ENCODE peak calls at places on chromosomes 2 and 18, in six cellular contexts. One of them, this sample, is unnamed.

GRCh38 chr2:242020196-242021004 is 150.9 kb downstream of the RTP5 start:
- DNase-seq in AG04450: no peak
- DNase-seq in foreskin fibroblast: peak
- DNase-seq in CD4-positive, alpha-beta T cell: no peak
- DNase-seq in transverse colon: peak
- DNase-seq in coronary artery: no peak
- DNase-seq in this sample: no peak

GRCh38 chr2:41853427-41854191 is 194.2 kb upstream of the PKDCC start:
- DNase-seq in AG04450: peak
- DNase-seq in foreskin fibroblast: peak
- DNase-seq in CD4-positive, alpha-beta T cell: no peak
- DNase-seq in transverse colon: peak
- DNase-seq in coronary artery: no peak
- DNase-seq in this sample: peak

GRCh38 chr2:16623046-16623445 is 42.6 kb downstream of the CYRIA start:
- DNase-seq in AG04450: peak
- DNase-seq in foreskin fibroblast: no peak
- DNase-seq in CD4-positive, alpha-beta T cell: no peak
- DNase-seq in transverse colon: no peak
- DNase-seq in coronary artery: no peak
- DNase-seq in this sample: no peak

GRCh38 chr2:12303181-12304030 is 413.3 kb upstream of the TRIB2 start:
- DNase-seq in AG04450: no peak
- DNase-seq in foreskin fibroblast: peak
- DNase-seq in CD4-positive, alpha-beta T cell: no peak
- DNase-seq in transverse colon: no peak
- DNase-seq in coronary artery: no peak
- DNase-seq in this sample: peak

GRCh38 chr2:59182249-59182648 is 941.1 kb upstream of the FANCL start:
- DNase-seq in AG04450: no peak
- DNase-seq in foreskin fibroblast: peak
- DNase-seq in CD4-positive, alpha-beta T cell: no peak
- DNase-seq in transverse colon: no peak
- DNase-seq in coronary artery: no peak
- DNase-seq in this sample: peak

GRCh38 chr2:74835831-74836674 is 2.1 kb downstream of the HK2 start:
- DNase-seq in AG04450: no peak
- DNase-seq in foreskin fibroblast: peak
- DNase-seq in CD4-positive, alpha-beta T cell: no peak
- DNase-seq in transverse colon: no peak
- DNase-seq in coronary artery: no peak
- DNase-seq in this sample: peak

GRCh38 chr18:80137976-80138375 is 28.9 kb downstream of the ADNP2 start:
- DNase-seq in AG04450: no peak
- DNase-seq in foreskin fibroblast: no peak
- DNase-seq in CD4-positive, alpha-beta T cell: no peak
- DNase-seq in transverse colon: no peak
- DNase-seq in coronary artery: no peak
- DNase-seq in this sample: no peak

GRCh38 chr2:110881908-110882307 is 149.5 kb downstream of the ACOXL start:
- DNase-seq in AG04450: no peak
- DNase-seq in foreskin fibroblast: no peak
- DNase-seq in CD4-positive, alpha-beta T cell: no peak
- DNase-seq in transverse colon: no peak
- DNase-seq in coronary artery: no peak
- DNase-seq in this sample: peak

GRCh38 chr18:58615150-58616132 is 13.4 kb downstream of the ALPK2 start:
- DNase-seq in AG04450: no peak
- DNase-seq in foreskin fibroblast: no peak
- DNase-seq in CD4-positive, alpha-beta T cell: peak
- DNase-seq in transverse colon: peak
- DNase-seq in coronary artery: no peak
- DNase-seq in this sample: peak

GRCh38 chr2:37800176-37800835 is 124.8 kb upstream of the RMDN2 start:
- DNase-seq in AG04450: no peak
- DNase-seq in foreskin fibroblast: no peak
- DNase-seq in CD4-positive, alpha-beta T cell: no peak
- DNase-seq in transverse colon: no peak
- DNase-seq in coronary artery: no peak
- DNase-seq in this sample: no peak

GRCh38 chr2:229350928-229351327 is 79.8 kb upstream of the PID1 start:
- DNase-seq in AG04450: no peak
- DNase-seq in foreskin fibroblast: no peak
- DNase-seq in CD4-positive, alpha-beta T cell: no peak
- DNase-seq in transverse colon: no peak
- DNase-seq in coronary artery: no peak
- DNase-seq in this sample: no peak
- TF ChIP-seq CTCF in AG04450: no peak
- TF ChIP-seq CTCF in foreskin fibroblast: no peak
- TF ChIP-seq CTCF in CD4-positive, alpha-beta T cell: no peak
- TF ChIP-seq CTCF in transverse colon: no peak
- TF ChIP-seq CTCF in coronary artery: no peak
- TF ChIP-seq CTCF in this sample: no peak

DNA sequence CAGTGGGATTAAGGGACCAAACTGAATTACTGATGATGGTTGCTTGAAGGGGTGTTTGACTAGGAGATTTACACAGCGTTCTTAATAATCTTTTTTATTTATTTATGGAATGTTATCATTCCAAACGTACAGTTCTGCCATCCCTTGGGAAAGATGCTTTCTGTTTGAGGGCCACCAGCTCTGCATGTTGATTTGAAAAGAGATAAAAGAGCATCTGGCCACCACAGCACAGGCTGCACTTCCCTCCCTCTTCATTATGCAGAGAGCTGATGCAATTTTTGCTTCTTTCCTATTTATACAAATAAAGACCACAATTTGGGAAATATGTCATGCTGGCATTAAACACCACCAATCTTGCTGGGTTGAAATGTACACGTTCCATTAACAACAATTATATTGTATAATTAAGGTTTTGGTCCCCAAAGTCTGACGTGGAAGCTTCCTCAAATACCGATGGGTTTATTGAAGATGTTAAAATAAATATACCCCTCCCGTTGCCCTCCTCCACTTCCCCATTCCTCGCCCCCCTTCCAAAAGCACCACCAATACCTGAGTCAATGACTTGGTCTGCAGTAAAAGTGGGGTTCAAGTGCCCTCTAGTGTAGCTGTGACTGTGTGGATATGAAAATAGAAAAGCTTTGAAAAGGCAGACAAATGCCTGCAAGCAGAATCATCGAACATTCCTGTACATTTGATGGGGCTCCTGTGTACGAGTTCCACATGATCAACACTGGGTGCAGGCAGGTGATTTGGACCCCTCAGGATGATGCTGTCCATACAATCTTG is 211.9 kb downstream of the HRH4 start:
- DNase-seq in AG04450: no peak
- DNase-seq in foreskin fibroblast: no peak
- DNase-seq in CD4-positive, alpha-beta T cell: no peak
- DNase-seq in transverse colon: no peak
- DNase-seq in coronary artery: no peak
- DNase-seq in this sample: no peak
- TF ChIP-seq CTCF in AG04450: peak
- TF ChIP-seq CTCF in foreskin fibroblast: peak
- TF ChIP-seq CTCF in CD4-positive, alpha-beta T cell: no peak
- TF ChIP-seq CTCF in transverse colon: no peak
- TF ChIP-seq CTCF in coronary artery: no peak
- TF ChIP-seq CTCF in this sample: no peak

GRCh38 chr2:27084297-27085061 is 2.1 kb upstream of the KHK start:
- DNase-seq in AG04450: no peak
- DNase-seq in foreskin fibroblast: no peak
- DNase-seq in CD4-positive, alpha-beta T cell: no peak
- DNase-seq in transverse colon: no peak
- DNase-seq in coronary artery: no peak
- DNase-seq in this sample: no peak

GRCh38 chr2:27081984-27082772 is 3.8 kb downstream of the EMILIN1 start:
- DNase-seq in AG04450: no peak
- DNase-seq in foreskin fibroblast: no peak
- DNase-seq in CD4-positive, alpha-beta T cell: no peak
- DNase-seq in transverse colon: no peak
- DNase-seq in coronary artery: no peak
- DNase-seq in this sample: no peak

GRCh38 chr2:27085062-27085669 is 1.4 kb upstream of the KHK start:
- DNase-seq in AG04450: no peak
- DNase-seq in foreskin fibroblast: no peak
- DNase-seq in CD4-positive, alpha-beta T cell: no peak
- DNase-seq in transverse colon: no peak
- DNase-seq in coronary artery: no peak
- DNase-seq in this sample: no peak

GRCh38 chr2:27083410-27084296 is 2.9 kb upstream of the KHK start:
- DNase-seq in AG04450: no peak
- DNase-seq in foreskin fibroblast: no peak
- DNase-seq in CD4-positive, alpha-beta T cell: no peak
- DNase-seq in transverse colon: no peak
- DNase-seq in coronary artery: no peak
- DNase-seq in this sample: no peak

GRCh38 chr2:27082773-27083409 is 3.7 kb upstream of the KHK start:
- DNase-seq in AG04450: no peak
- DNase-seq in foreskin fibroblast: no peak
- DNase-seq in CD4-positive, alpha-beta T cell: no peak
- DNase-seq in transverse colon: no peak
- DNase-seq in coronary artery: no peak
- DNase-seq in this sample: no peak
- TF ChIP-seq CTCF in AG04450: no peak
- TF ChIP-seq CTCF in foreskin fibroblast: no peak
- TF ChIP-seq CTCF in CD4-positive, alpha-beta T cell: no peak
- TF ChIP-seq CTCF in transverse colon: no peak
- TF ChIP-seq CTCF in coronary artery: no peak
- TF ChIP-seq CTCF in this sample: no peak

GRCh38 chr2:235045973-235046343 is 94.1 kb downstream of the SH3BP4 start:
- DNase-seq in AG04450: no peak
- DNase-seq in foreskin fibroblast: no peak
- DNase-seq in CD4-positive, alpha-beta T cell: no peak
- DNase-seq in transverse colon: no peak
- DNase-seq in coronary artery: peak
- DNase-seq in this sample: no peak

GRCh38 chr2:235047171-235048160 is 95.6 kb downstream of the SH3BP4 start:
- DNase-seq in AG04450: no peak
- DNase-seq in foreskin fibroblast: no peak
- DNase-seq in CD4-positive, alpha-beta T cell: no peak
- DNase-seq in transverse colon: no peak
- DNase-seq in coronary artery: no peak
- DNase-seq in this sample: no peak

GRCh38 chr2:235044501-235045271 is 92.9 kb downstream of the SH3BP4 start:
- DNase-seq in AG04450: no peak
- DNase-seq in foreskin fibroblast: no peak
- DNase-seq in CD4-positive, alpha-beta T cell: no peak
- DNase-seq in transverse colon: no peak
- DNase-seq in coronary artery: peak
- DNase-seq in this sample: no peak

GRCh38 chr2:235045336-235045972 is 93.6 kb downstream of the SH3BP4 start:
- DNase-seq in AG04450: no peak
- DNase-seq in foreskin fibroblast: no peak
- DNase-seq in CD4-positive, alpha-beta T cell: no peak
- DNase-seq in transverse colon: no peak
- DNase-seq in coronary artery: no peak
- DNase-seq in this sample: peak

GRCh38 chr2:235046561-235046960 is 94.7 kb downstream of the SH3BP4 start:
- DNase-seq in AG04450: no peak
- DNase-seq in foreskin fibroblast: no peak
- DNase-seq in CD4-positive, alpha-beta T cell: no peak
- DNase-seq in transverse colon: no peak
- DNase-seq in coronary artery: no peak
- DNase-seq in this sample: no peak
- TF ChIP-seq CTCF in AG04450: no peak
- TF ChIP-seq CTCF in foreskin fibroblast: no peak
- TF ChIP-seq CTCF in CD4-positive, alpha-beta T cell: no peak
- TF ChIP-seq CTCF in transverse colon: no peak
- TF ChIP-seq CTCF in coronary artery: no peak
- TF ChIP-seq CTCF in this sample: no peak

GRCh38 chr2:195307751-195308150 is 349.3 kb upstream of the SLC39A10 start:
- DNase-seq in AG04450: no peak
- DNase-seq in foreskin fibroblast: no peak
- DNase-seq in CD4-positive, alpha-beta T cell: no peak
- DNase-seq in transverse colon: no peak
- DNase-seq in coronary artery: no peak
- DNase-seq in this sample: no peak

GRCh38 chr2:195308163-195308562 is 348.9 kb upstream of the SLC39A10 start:
- DNase-seq in AG04450: no peak
- DNase-seq in foreskin fibroblast: no peak
- DNase-seq in CD4-positive, alpha-beta T cell: no peak
- DNase-seq in transverse colon: no peak
- DNase-seq in coronary artery: no peak
- DNase-seq in this sample: no peak

GRCh38 chr2:195304310-195304709 is 352.7 kb upstream of the SLC39A10 start:
- DNase-seq in AG04450: no peak
- DNase-seq in foreskin fibroblast: no peak
- DNase-seq in CD4-positive, alpha-beta T cell: no peak
- DNase-seq in transverse colon: no peak
- DNase-seq in coronary artery: no peak
- DNase-seq in this sample: peak
- TF ChIP-seq CTCF in AG04450: peak
- TF ChIP-seq CTCF in foreskin fibroblast: no peak
- TF ChIP-seq CTCF in CD4-positive, alpha-beta T cell: no peak
- TF ChIP-seq CTCF in transverse colon: no peak
- TF ChIP-seq CTCF in coronary artery: no peak
- TF ChIP-seq CTCF in this sample: peak

GRCh38 chr2:207243601-207244000 is 77.9 kb upstream of the KLF7 start:
- DNase-seq in AG04450: no peak
- DNase-seq in foreskin fibroblast: no peak
- DNase-seq in CD4-positive, alpha-beta T cell: no peak
- DNase-seq in transverse colon: no peak
- DNase-seq in coronary artery: no peak
- DNase-seq in this sample: no peak
- TF ChIP-seq CTCF in AG04450: no peak
- TF ChIP-seq CTCF in foreskin fibroblast: no peak
- TF ChIP-seq CTCF in CD4-positive, alpha-beta T cell: no peak
- TF ChIP-seq CTCF in transverse colon: no peak
- TF ChIP-seq CTCF in coronary artery: no peak
- TF ChIP-seq CTCF in this sample: no peak

GRCh38 chr2:127106998-127107621 is at the start of gene BIN1:
- DNase-seq in AG04450: peak
- DNase-seq in foreskin fibroblast: peak
- DNase-seq in CD4-positive, alpha-beta T cell: peak
- DNase-seq in transverse colon: peak
- DNase-seq in coronary artery: peak
- DNase-seq in this sample: peak

GRCh38 chr2:127106457-127106997 is 427 bp downstream of the BIN1 start:
- DNase-seq in AG04450: no peak
- DNase-seq in foreskin fibroblast: no peak
- DNase-seq in CD4-positive, alpha-beta T cell: no peak
- DNase-seq in transverse colon: no peak
- DNase-seq in coronary artery: peak
- DNase-seq in this sample: no peak

GRCh38 chr2:127105656-127106456 is 1.1 kb downstream of the BIN1 start:
- DNase-seq in AG04450: no peak
- DNase-seq in foreskin fibroblast: peak
- DNase-seq in CD4-positive, alpha-beta T cell: no peak
- DNase-seq in transverse colon: peak
- DNase-seq in coronary artery: peak
- DNase-seq in this sample: no peak

GRCh38 chr2:127108090-127108523 is 1.2 kb upstream of the BIN1 start:
- DNase-seq in AG04450: no peak
- DNase-seq in foreskin fibroblast: no peak
- DNase-seq in CD4-positive, alpha-beta T cell: no peak
- DNase-seq in transverse colon: no peak
- DNase-seq in coronary artery: peak
- DNase-seq in this sample: no peak

DNA sequence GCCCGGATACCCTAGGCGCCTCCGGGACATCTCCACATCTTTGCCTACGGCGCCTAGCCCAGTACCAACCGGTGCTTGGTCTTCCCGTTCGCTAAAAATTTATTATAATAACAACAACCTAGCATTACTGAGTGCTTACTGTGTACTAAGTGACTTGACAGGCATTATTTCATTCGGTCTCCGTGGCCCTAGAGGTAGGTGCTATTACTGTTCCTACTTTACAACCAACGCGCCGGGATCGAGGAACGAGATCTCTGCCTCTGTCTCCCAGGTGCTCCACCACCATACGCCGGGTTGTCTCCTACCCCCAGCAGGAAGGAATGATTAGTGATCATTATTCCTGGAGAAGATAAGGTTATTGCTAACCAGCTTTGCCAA is 657 bp upstream of the BIN1 start:
- DNase-seq in AG04450: no peak
- DNase-seq in foreskin fibroblast: no peak
- DNase-seq in CD4-positive, alpha-beta T cell: no peak
- DNase-seq in transverse colon: peak
- DNase-seq in coronary artery: no peak
- DNase-seq in this sample: no peak
- TF ChIP-seq CTCF in AG04450: peak
- TF ChIP-seq CTCF in foreskin fibroblast: no peak
- TF ChIP-seq CTCF in CD4-positive, alpha-beta T cell: no peak
- TF ChIP-seq CTCF in transverse colon: peak
- TF ChIP-seq CTCF in coronary artery: no peak
- TF ChIP-seq CTCF in this sample: no peak